ENCODE peak calls at places on chromosome 22, in four cellular contexts. K is K562, W is HepG2, U is H1. R is an unnamed sample.

GRCh38 chr22:47597041-47597440 is 834.6 kb downstream of the TBC1D22A start:
- DNase-seq in W (no peak), U (no peak), K (no peak), R (no peak)

GRCh38 chr22:49411236-49411635 is 416.4 kb downstream of the BRD1 start:
- DNase-seq in K (no peak), U (no peak), W (no peak), R (no peak)

GRCh38 chr22:47355776-47356432 is 593.5 kb downstream of the TBC1D22A start:
- DNase-seq in U (no peak), K (no peak), W (no peak), R (no peak)

GRCh38 chr22:49244466-49245420 is 582.9 kb downstream of the BRD1 start:
- DNase-seq in K (no peak), W (no peak), U (peak; percentile 37), R (no peak)

GRCh38 chr22:37020192-37020479 is 594 bp downstream of the MPST start:
- DNase-seq in W (no peak), U (no peak), K (peak; percentile 25), R (no peak)

GRCh38 chr22:35425971-35426800 is 26.2 kb downstream of the MCM5 start:
- DNase-seq in K (no peak), W (no peak), U (no peak), R (no peak)

GRCh38 chr22:39965749-39966148 is 5.6 kb downstream of the TMA7B start:
- DNase-seq in U (no peak), K (peak; percentile 68), W (no peak), R (no peak)

GRCh38 chr22:49233507-49234100 is 594.1 kb downstream of the BRD1 start:
- DNase-seq in K (no peak), U (peak; percentile 38), W (no peak), R (no peak)

GRCh38 chr22:35631597-35631996 is 14.5 kb upstream of the MB start:
- DNase-seq in U (peak; percentile 85), K (peak; percentile 54), W (peak; percentile 60), R (no peak)

GRCh38 chr22:34604312-34604711 is 461.6 kb upstream of the ISX start:
- DNase-seq in W (no peak), U (no peak), K (no peak), R (no peak)

GRCh38 chr22:50118129-50118528 is 28.3 kb downstream of the MOV10L1 start:
- DNase-seq in U (no peak), W (no peak), K (no peak), R (no peak)

GRCh38 chr22:35477911-35478582 is 62.6 kb upstream of the RASD2 start:
- DNase-seq in W (no peak), U (no peak), K (peak; percentile 22), R (no peak)

GRCh38 chr22:16818538-16818937 is 6.7 kb downstream of the XKR3 start:
- DNase-seq in K (peak; percentile 27), U (no peak), W (no peak), R (no peak)

GRCh38 chr22:48627203-48627602 is 1200.5 kb downstream of the BRD1 start:
- DNase-seq in U (no peak), K (no peak), W (no peak), R (no peak)

GRCh38 chr22:43288378-43288777 is 54.8 kb downstream of the SCUBE1 start:
- DNase-seq in W (no peak), K (no peak), U (no peak), R (no peak)

GRCh38 chr22:17205432-17205831 is 13.8 kb downstream of the ADA2 start:
- DNase-seq in U (no peak), W (no peak), K (no peak), R (no peak)

GRCh38 chr22:39401301-39401631 is 1.7 kb downstream of the TAB1 start:
- DNase-seq in K (no peak), U (no peak), W (no peak), R (no peak)

GRCh38 chr22:34297536-34298120 is 377.4 kb upstream of the LARGE1 start:
- DNase-seq in U (no peak), W (no peak), K (no peak), R (no peak)

GRCh38 chr22:50188356-50188755 is 2.6 kb downstream of the TRABD start:
- DNase-seq in W (no peak), U (no peak), K (no peak), R (no peak)

GRCh38 chr22:50001388-50002231 is 11.0 kb downstream of the IL17REL start:
- DNase-seq in U (no peak), K (no peak), W (no peak), R (no peak)

GRCh38 chr22:50599816-50600454 is 658 bp upstream of the MAPK8IP2 start:
- DNase-seq in W (peak; percentile 9), K (peak; percentile 87), U (peak; percentile 92), R (no peak)

GRCh38 chr22:17774206-17774927 is at the start of gene BID:
- DNase-seq in K (peak; percentile 91), U (no peak), W (no peak), R (no peak)

GRCh38 chr22:50236731-50237409 is 8.0 kb downstream of the TUBGCP6 start:
- DNase-seq in U (peak; percentile 51), W (no peak), K (no peak), R (no peak)

GRCh38 chr22:38124236-38124974 is 13.9 kb upstream of the BAIAP2L2 start:
- DNase-seq in W (no peak), K (no peak), U (no peak), R (no peak)

GRCh38 chr22:38120359-38121110 is 10.1 kb upstream of the BAIAP2L2 start:
- DNase-seq in W (no peak), K (no peak), U (no peak), R (no peak)

GRCh38 chr22:38125038-38125610 is 14.6 kb upstream of the BAIAP2L2 start:
- DNase-seq in W (no peak), K (no peak), U (no peak), R (no peak)

GRCh38 chr22:38125731-38126344 is 15.4 kb upstream of the BAIAP2L2 start:
- DNase-seq in U (no peak), W (no peak), K (no peak), R (no peak)

DNA sequence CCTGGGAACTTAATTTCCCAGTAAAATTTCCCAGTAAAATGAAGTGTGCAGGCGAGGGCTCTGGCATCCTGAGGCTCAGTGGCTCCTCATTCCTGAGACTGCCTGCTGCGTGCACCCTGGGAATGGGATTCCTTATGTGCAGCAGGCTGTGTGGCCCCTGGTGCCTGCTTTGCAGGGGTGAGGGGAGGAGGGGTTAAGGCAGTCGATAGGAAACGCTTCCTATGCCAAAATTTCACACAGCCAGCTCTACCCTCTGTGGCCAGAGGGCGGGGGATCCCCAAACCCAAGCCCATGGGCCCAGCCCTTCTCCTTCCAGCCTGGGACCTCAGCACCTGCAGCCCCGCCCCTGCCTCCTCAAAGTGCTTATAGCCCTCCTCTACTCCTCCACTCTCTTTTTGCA is 12.1 kb upstream of the BAIAP2L2 start:
- DNase-seq in U (no peak), W (no peak), K (no peak), R (no peak)
- TF ChIP-seq CBX5 in U (no peak), W (no peak), K (no peak), R (no peak)

DNA sequence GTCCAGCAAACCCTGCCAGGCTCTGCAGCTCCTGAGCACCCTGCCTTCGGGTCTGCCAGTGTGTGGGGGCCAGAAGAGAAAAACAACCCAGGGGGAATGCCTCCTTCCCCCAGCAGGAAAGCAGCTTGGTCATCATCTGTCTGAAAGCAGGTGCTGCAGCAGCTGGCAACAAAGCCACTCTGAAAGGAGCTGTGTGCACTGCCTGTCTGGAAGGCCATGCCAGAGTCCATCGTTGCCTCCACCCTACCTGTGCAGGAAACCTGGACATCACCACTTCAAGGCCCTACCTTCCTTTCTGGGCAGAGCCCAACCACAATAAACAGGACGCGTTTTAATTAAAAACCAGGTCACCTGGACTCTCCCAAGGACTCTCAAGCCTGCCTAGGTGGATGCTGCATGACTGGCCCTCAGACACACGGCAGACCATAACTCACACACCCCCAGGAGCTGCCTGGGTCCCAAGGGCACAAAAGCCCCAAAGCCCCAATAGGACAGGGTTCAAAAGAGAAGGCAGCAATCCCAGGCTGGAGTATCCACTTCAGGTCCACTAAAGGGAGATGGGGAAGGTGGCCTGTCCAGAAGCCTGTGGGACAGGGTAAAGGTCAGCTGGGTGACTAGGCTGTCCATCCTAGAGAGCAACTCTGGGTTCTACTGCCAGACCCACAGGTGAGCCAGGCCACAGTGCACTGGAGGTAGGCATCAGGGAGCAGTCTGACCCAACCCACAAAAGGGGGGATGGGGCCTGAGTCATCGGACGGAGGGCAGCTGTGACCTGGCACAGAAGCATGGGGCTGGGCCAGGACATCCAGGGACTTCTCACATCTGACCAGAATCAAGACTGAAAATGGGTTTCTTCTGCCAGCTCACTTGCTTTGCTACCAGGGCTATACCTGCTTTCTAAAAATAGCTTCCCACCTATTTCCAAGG is 6.1 kb downstream of the GNB1L start:
- DNase-seq in W (no peak), K (peak; percentile 82), U (no peak), R (no peak)
- TF ChIP-seq CREB1 in W (no peak), K (no peak), U (no peak), R (no peak)

GRCh38 chr22:29539105-29539504 is 14.5 kb downstream of the THOC5 start:
- DNase-seq in U (no peak), W (no peak), K (no peak), R (no peak)

GRCh38 chr22:29536411-29536810 is 17.1 kb downstream of the THOC5 start:
- DNase-seq in K (no peak), W (no peak), U (no peak), R (no peak)

GRCh38 chr22:29541845-29542244 is 11.7 kb downstream of the THOC5 start:
- DNase-seq in K (no peak), W (no peak), U (no peak), R (no peak)
- TF ChIP-seq CBX5 in K (no peak), W (no peak), U (no peak), R (no peak)

GRCh38 chr22:31241936-31242335 is 29.8 kb downstream of the LIMK2 start:
- DNase-seq in U (no peak), K (no peak), W (no peak), R (no peak)

GRCh38 chr22:31243339-31244043 is 31.4 kb downstream of the LIMK2 start:
- DNase-seq in K (no peak), U (no peak), W (no peak), R (no peak)

GRCh38 chr22:31244943-31245451 is 32.9 kb downstream of the LIMK2 start:
- DNase-seq in U (no peak), K (no peak), W (no peak), R (no peak)

GRCh38 chr22:31246687-31247086 is 34.6 kb downstream of the LIMK2 start:
- DNase-seq in W (no peak), K (no peak), U (no peak), R (no peak)

GRCh38 chr22:31244044-31244942 is 32.2 kb downstream of the LIMK2 start:
- DNase-seq in K (no peak), W (peak; percentile 43), U (no peak), R (no peak)
- TF ChIP-seq CREB1 in K (no peak), W (no peak), U (no peak), R (no peak)

R was measured in GM12878.